ENCODE peak calls at places on chromosomes 5 and 9, in ten cellular contexts. D, Z, M, A, V, X, F, K, N and L are unnamed samples.

GRCh38 chr5:142540774-142541466 is 145.0 kb downstream of the FGF1 start:
- DNase-seq in N (no peak), A (no peak), X (no peak), M (peak), K (peak), Z (no peak), D (no peak), V (peak), F (peak), L (peak)

GRCh38 chr9:132729235-132729890 is 59.1 kb downstream of the GTF3C4 start:
- DNase-seq in X (no peak), V (no peak), M (no peak), F (no peak), K (no peak), A (no peak), N (no peak), Z (no peak), D (no peak), L (no peak)

GRCh38 chr9:17611342-17611741 is 32.5 kb downstream of the SH3GL2 start:
- DNase-seq in D (no peak), X (no peak), N (no peak), K (no peak), Z (no peak), V (no peak), F (no peak), A (no peak), M (no peak), L (no peak)

GRCh38 chr5:81506900-81507588 is 113.1 kb upstream of the ACOT12 start:
- DNase-seq in X (no peak), D (peak), K (peak), A (peak), F (peak), M (peak), Z (peak), V (no peak), N (peak), L (peak)

GRCh38 chr9:117074782-117075510 is 339.9 kb downstream of the ASTN2 start:
- DNase-seq in D (no peak), N (no peak), X (no peak), V (no peak), M (no peak), Z (no peak), K (no peak), A (no peak), F (no peak), L (no peak)

GRCh38 chr9:104247899-104248460 is 153.9 kb downstream of the SMC2 start:
- DNase-seq in N (no peak), F (peak), X (no peak), D (no peak), A (no peak), V (no peak), Z (peak), M (no peak), K (peak), L (peak)

GRCh38 chr9:86126998-86127972 is 27.9 kb upstream of the GOLM1 start:
- DNase-seq in A (peak), V (peak), N (peak), X (no peak), D (peak), F (peak), K (peak), M (peak), Z (peak), L (peak)

GRCh38 chr9:127970401-127971313 is 10.1 kb downstream of the EEIG1 start:
- DNase-seq in D (peak), M (no peak), X (peak), F (no peak), A (peak), Z (no peak), K (no peak), N (peak), V (no peak), L (no peak)

GRCh38 chr9:136944094-136944518 is 432 bp downstream of the FBXW5 start:
- DNase-seq in X (peak), V (no peak), D (peak), M (peak), K (peak), N (peak), Z (peak), A (no peak), F (peak), L (peak)

GRCh38 chr9:132769895-132770774 is 99.9 kb downstream of the GTF3C4 start:
- DNase-seq in V (peak), Z (peak), F (peak), M (peak), A (no peak), D (no peak), N (peak), K (peak), X (peak), L (peak)

GRCh38 chr5:61277781-61278180 is 54.3 kb upstream of the ZSWIM6 start:
- DNase-seq in X (no peak), Z (peak), A (no peak), N (peak), V (no peak), M (no peak), F (no peak), K (no peak), D (no peak), L (no peak)

GRCh38 chr5:135823799-135824366 is 10.6 kb upstream of the SLC25A48 start:
- DNase-seq in V (no peak), M (no peak), F (no peak), N (no peak), X (no peak), Z (no peak), A (no peak), D (no peak), K (no peak), L (no peak)

GRCh38 chr5:142248853-142249462 is 75.9 kb downstream of the SPRY4 start:
- DNase-seq in X (no peak), A (no peak), K (peak), F (peak), Z (no peak), N (no peak), M (peak), D (no peak), V (peak), L (peak)

GRCh38 chr9:79687131-79687447 is 115.3 kb downstream of the TLE4 start:
- DNase-seq in A (no peak), D (no peak), F (no peak), Z (peak), K (peak), X (peak), N (no peak), M (no peak), V (no peak), L (no peak)

GRCh38 chr9:126150411-126151030 is 176.1 kb upstream of the MVB12B start:
- DNase-seq in X (peak), A (peak), F (no peak), K (no peak), M (no peak), Z (no peak), V (no peak), D (peak), N (no peak), L (no peak)

GRCh38 chr5:1652873-1653707 is 129.3 kb upstream of the LPCAT1 start:
- DNase-seq in X (no peak), F (no peak), D (no peak), K (peak), N (peak), V (no peak), Z (peak), A (no peak), M (peak), L (no peak)

GRCh38 chr9:111866976-111867375 is 29.6 kb upstream of the UGCG start:
- DNase-seq in K (peak), N (peak), V (no peak), Z (peak), A (no peak), X (no peak), D (no peak), F (peak), M (no peak), L (peak)

GRCh38 chr5:174723315-174723978 is 935 bp upstream of the MSX2 start:
- DNase-seq in A (no peak), K (no peak), X (no peak), Z (no peak), D (no peak), V (no peak), F (no peak), N (no peak), M (no peak), L (no peak)

GRCh38 chr9:119827526-119827925 is 458.3 kb upstream of the BRINP1 start:
- DNase-seq in M (no peak), X (no peak), A (no peak), Z (no peak), K (no peak), V (no peak), N (no peak), D (no peak), F (no peak), L (no peak)

GRCh38 chr5:112339761-112340160 is 79.3 kb downstream of the EPB41L4A start:
- DNase-seq in F (no peak), K (no peak), Z (no peak), V (no peak), A (no peak), N (no peak), D (no peak), X (no peak), M (no peak), L (no peak)

GRCh38 chr9:91424403-91425176 is 958 bp upstream of the NFIL3 start:
- DNase-seq in N (peak), Z (peak), M (peak), D (peak), V (peak), K (peak), X (peak), F (peak), A (peak), L (peak)

GRCh38 chr9:2389404-2389803 is 232.2 kb upstream of the VLDLR start:
- DNase-seq in A (no peak), N (no peak), V (no peak), K (peak), Z (no peak), M (no peak), F (peak), X (no peak), D (no peak), L (peak)

GRCh38 chr9:79542735-79543504 is 28.8 kb upstream of the TLE4 start:
- DNase-seq in V (no peak), K (no peak), N (no peak), M (no peak), X (no peak), A (no peak), D (peak), Z (peak), F (no peak), L (no peak)

GRCh38 chr9:113776194-113776593 is 99.9 kb upstream of the ZNF618 start:
- DNase-seq in Z (no peak), V (no peak), D (no peak), M (no peak), X (no peak), A (no peak), N (no peak), K (no peak), F (no peak), L (no peak)

GRCh38 chr9:14433841-14434511 is 120.0 kb upstream of the NFIB start:
- DNase-seq in D (no peak), V (peak), K (peak), A (no peak), F (peak), X (no peak), M (peak), Z (peak), N (peak), L (peak)

GRCh38 chr5:171314728-171315385 is 5.8 kb downstream of the TLX3 start:
- DNase-seq in V (peak), X (no peak), M (no peak), D (no peak), K (no peak), F (no peak), A (no peak), N (no peak), Z (no peak), L (no peak)